ENCODE peak calls at places on chromosomes 2 and 18, in six cellular contexts. V is effector memory CD4-positive, alpha-beta T cell; G is SK-N-SH; D is ovary; N is HCT116; Y is small intestine. L is an unnamed sample.

GRCh38 chr2:105775809-105776559 is 31.3 kb downstream of the NCK2 start:
- DNase-seq in Y (no peak), N (no peak), D (no peak), G (peak; percentile 44), V (no peak), L (no peak)

GRCh38 chr2:72263781-72264060 is 116.1 kb upstream of the CYP26B1 start:
- DNase-seq in V (no peak), Y (no peak), N (no peak), G (no peak), D (no peak), L (no peak)

GRCh38 chr18:3251249-3251962 is 3.8 kb downstream of the MYL12A start:
- DNase-seq in D (no peak), N (no peak), V (no peak), G (no peak), Y (no peak), L (no peak)

GRCh38 chr2:189109921-189110397 is 69.6 kb downstream of the COL5A2 start:
- DNase-seq in V (no peak), G (no peak), D (no peak), Y (no peak), N (peak; percentile 21), L (no peak)

GRCh38 chr18:26656401-26656943 is 108.1 kb upstream of the KCTD1 start:
- DNase-seq in V (no peak), Y (no peak), N (no peak), D (no peak), G (peak; percentile 67), L (no peak)

GRCh38 chr2:203737360-203737759 is 30.9 kb downstream of the CD28 start:
- DNase-seq in V (no peak), N (no peak), D (no peak), G (no peak), Y (no peak), L (no peak)

GRCh38 chr2:60468390-60469085 is 84.9 kb downstream of the BCL11A start:
- DNase-seq in Y (no peak), N (no peak), D (no peak), V (no peak), G (no peak), L (no peak)

GRCh38 chr18:37019157-37019571 is 190.2 kb downstream of the KIAA1328 start:
- DNase-seq in D (no peak), Y (no peak), V (no peak), G (peak; percentile 4), N (no peak), L (no peak)

GRCh38 chr2:138942466-138942865 is 162.3 kb upstream of the NXPH2 start:
- DNase-seq in V (no peak), D (no peak), N (no peak), G (no peak), Y (no peak), L (no peak)

GRCh38 chr2:217785544-217786045 is 217.2 kb downstream of the TNS1 start:
- DNase-seq in Y (peak; percentile 60), V (peak; percentile 50), N (peak; percentile 49), G (peak; percentile 90), D (peak; percentile 89), L (peak; percentile 48)

GRCh38 chr2:157565550-157565949 is 63.1 kb downstream of the ACVR1C start:
- DNase-seq in D (no peak), Y (no peak), N (no peak), V (no peak), G (no peak), L (no peak)

GRCh38 chr2:104872034-104872865 is 18.3 kb downstream of the POU3F3 start:
- DNase-seq in D (no peak), V (no peak), G (no peak), Y (no peak), N (no peak), L (no peak)

GRCh38 chr2:164992818-164993217 is 37.5 kb upstream of the SLC38A11 start:
- DNase-seq in Y (peak; percentile 60), G (peak; percentile 45), D (peak; percentile 66), N (peak; percentile 58), V (peak; percentile 23), L (peak; percentile 18)

GRCh38 chr2:235230809-235231601 is 262.8 kb upstream of the AGAP1 start:
- DNase-seq in D (no peak), Y (peak; percentile 16), V (no peak), N (no peak), G (peak; percentile 35), L (no peak)

GRCh38 chr2:98909381-98910211 is 26.4 kb downstream of the CRACDL start:
- DNase-seq in Y (peak; percentile 24), V (no peak), D (no peak), N (no peak), G (peak; percentile 75), L (no peak)

GRCh38 chr2:45943231-45944044 is 292.0 kb downstream of the PRKCE start:
- DNase-seq in D (no peak), N (no peak), G (no peak), V (no peak), Y (no peak), L (no peak)

GRCh38 chr2:102753563-102754159 is 8.2 kb upstream of the TMEM182 start:
- DNase-seq in D (no peak), G (peak; percentile 18), V (peak; percentile 6), N (peak; percentile 32), Y (peak; percentile 54), L (no peak)

GRCh38 chr2:64696631-64697030 is 42.9 kb upstream of the SERTAD2 start:
- DNase-seq in G (no peak), N (no peak), D (no peak), V (no peak), Y (no peak), L (no peak)

GRCh38 chr2:124186801-124187200 is 161.7 kb downstream of the CNTNAP5 start:
- DNase-seq in N (no peak), G (no peak), V (no peak), Y (no peak), D (no peak), L (no peak)
- H3K9me3 ChIP-seq in N (peaks cover 7% of the 10 kb centered on the region), G (no peaks in the 10 kb centered on the region), V (no peaks in the 10 kb centered on the region), Y (no peaks in the 10 kb centered on the region), D (no peaks in the 10 kb centered on the region), L (no peaks in the 10 kb centered on the region)

GRCh38 chr18:78699516-78699915 is 280.1 kb upstream of the SALL3 start:
- DNase-seq in G (no peak), N (no peak), V (no peak), Y (peak; percentile 34), D (no peak), L (no peak)
- H3K9me3 ChIP-seq in G (no peaks in the 10 kb centered on the region), N (no peaks in the 10 kb centered on the region), V (no peaks in the 10 kb centered on the region), Y (no peaks in the 10 kb centered on the region), D (no peaks in the 10 kb centered on the region), L (no peaks in the 10 kb centered on the region)

GRCh38 chr18:63223837-63224236 is 95.7 kb downstream of the BCL2 start:
- DNase-seq in D (no peak), G (no peak), N (no peak), Y (no peak), V (no peak), L (no peak)
- H3K9me3 ChIP-seq in D (no peaks in the 10 kb centered on the region), G (no peaks in the 10 kb centered on the region), N (no peaks in the 10 kb centered on the region), Y (no peaks in the 10 kb centered on the region), V (no peaks in the 10 kb centered on the region), L (no peaks in the 10 kb centered on the region)

DNA sequence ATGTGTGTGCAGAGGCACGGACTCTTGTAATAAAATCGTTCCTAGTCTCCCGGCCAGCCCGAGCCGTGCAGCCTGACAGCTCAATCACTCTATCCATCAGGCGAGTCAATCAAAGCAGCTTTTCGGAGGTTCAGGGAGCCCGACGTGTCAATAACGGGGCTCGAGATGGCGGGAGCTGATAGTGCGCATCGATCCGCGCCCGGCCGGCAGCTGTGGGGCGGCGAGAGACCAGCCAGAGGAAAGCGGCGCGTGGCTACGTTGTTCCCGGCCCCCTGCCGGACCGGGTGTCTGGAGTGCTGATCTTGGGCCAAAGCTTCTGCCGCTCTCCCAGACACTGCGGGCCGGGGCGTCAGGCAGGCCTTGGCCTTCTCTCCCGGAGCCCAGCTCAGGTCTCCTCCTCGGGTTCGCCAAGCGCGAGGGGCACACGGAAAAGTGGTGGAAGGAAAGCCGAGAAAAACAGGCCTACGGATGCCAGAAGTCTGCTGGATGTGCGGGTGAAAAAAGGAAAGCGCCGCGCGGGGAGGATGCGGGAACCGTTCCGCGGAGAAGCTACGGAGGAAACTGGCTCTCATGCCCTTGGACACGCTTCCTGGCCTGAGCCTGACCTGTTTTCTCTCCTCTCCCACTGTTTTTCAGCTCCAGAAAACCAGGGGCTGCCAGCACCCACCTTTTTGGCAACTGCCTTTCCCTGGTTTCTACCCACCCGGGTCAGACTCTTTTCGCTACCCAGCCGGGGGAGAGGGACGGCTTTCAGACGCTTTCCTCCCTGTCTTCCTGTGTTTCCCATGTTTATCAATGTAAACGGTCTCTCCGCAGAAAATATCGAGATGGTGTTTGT is 2.2 kb downstream of the EN1 start:
- DNase-seq in G (peak; percentile 47), N (no peak), D (no peak), V (no peak), Y (no peak), L (no peak)
- H3K9me3 ChIP-seq in G (no peaks in the 10 kb centered on the region), N (no peaks in the 10 kb centered on the region), D (no peaks in the 10 kb centered on the region), V (no peaks in the 10 kb centered on the region), Y (no peaks in the 10 kb centered on the region), L (no peaks in the 10 kb centered on the region)

GRCh38 chr18:21820035-21820810 is 79.6 kb downstream of the MIB1 start:
- DNase-seq in N (peak; percentile 7), D (no peak), V (no peak), G (peak; percentile 33), Y (peak; percentile 47), L (no peak)

GRCh38 chr18:21809725-21810124 is 69.1 kb downstream of the MIB1 start:
- DNase-seq in V (no peak), Y (no peak), D (no peak), N (no peak), G (no peak), L (no peak)

GRCh38 chr18:21820811-21821143 is 80.2 kb downstream of the MIB1 start:
- DNase-seq in V (no peak), N (no peak), Y (no peak), D (no peak), G (no peak), L (no peak)

DNA sequence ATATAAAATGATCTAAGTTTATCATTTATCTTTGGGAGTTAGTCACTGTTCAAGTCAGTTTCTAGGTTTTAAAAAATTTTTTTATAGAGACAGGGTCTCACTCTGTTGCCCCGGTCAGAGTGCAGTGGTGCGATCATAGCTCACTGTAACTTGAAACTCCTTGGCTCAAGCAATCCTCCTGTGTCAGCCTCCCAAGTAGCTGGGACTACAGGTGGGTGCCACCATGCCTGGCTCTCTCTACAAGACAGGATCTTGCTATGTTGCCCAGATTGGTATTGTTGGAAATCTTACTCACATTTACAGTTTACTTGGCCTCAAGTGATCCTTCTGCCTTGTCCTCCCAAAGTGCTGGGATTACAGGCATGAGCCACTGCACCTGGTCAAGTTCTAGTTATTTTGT is 74.5 kb downstream of the MIB1 start:
- DNase-seq in G (no peak), Y (no peak), N (no peak), V (no peak), D (no peak), L (no peak)
- H3K9me3 ChIP-seq in G (no peaks in the 10 kb centered on the region), Y (no peaks in the 10 kb centered on the region), N (no peaks in the 10 kb centered on the region), V (no peaks in the 10 kb centered on the region), D (no peaks in the 10 kb centered on the region), L (no peaks in the 10 kb centered on the region)

GRCh38 chr18:78826631-78827030 is 153.0 kb upstream of the SALL3 start:
- DNase-seq in N (no peak), D (no peak), V (no peak), G (no peak), Y (no peak), L (no peak)

GRCh38 chr18:78822886-78823285 is 156.7 kb upstream of the SALL3 start:
- DNase-seq in N (no peak), V (no peak), D (no peak), G (no peak), Y (no peak), L (no peak)

GRCh38 chr18:78828131-78828530 is 151.5 kb upstream of the SALL3 start:
- DNase-seq in G (no peak), Y (no peak), D (no peak), V (no peak), N (no peak), L (no peak)

GRCh38 chr18:78827141-78827540 is 152.5 kb upstream of the SALL3 start:
- DNase-seq in D (no peak), N (no peak), V (no peak), G (no peak), Y (no peak), L (no peak)

GRCh38 chr18:78825168-78825567 is 154.4 kb upstream of the SALL3 start:
- DNase-seq in D (no peak), G (no peak), Y (no peak), V (no peak), N (no peak), L (no peak)
- H3K9me3 ChIP-seq in D (no peaks in the 10 kb centered on the region), G (no peaks in the 10 kb centered on the region), Y (no peaks in the 10 kb centered on the region), V (no peaks in the 10 kb centered on the region), N (no peaks in the 10 kb centered on the region), L (no peaks in the 10 kb centered on the region)